ENCODE peak calls at places on chromosome 16, in eight cellular contexts. One of them, this sample, is unnamed.

GRCh38 chr16:56357291-56357764 is 68.0 kb downstream of the AMFR start:
- DNase-seq in sigmoid colon: peak; percentile 66
- DNase-seq in GM12892: no peak
- DNase-seq in prostate gland: no peak
- DNase-seq in breast epithelium: no peak
- DNase-seq in HCT116: no peak
- DNase-seq in endothelial cell of umbilical vein: peak; percentile 64
- DNase-seq in stomach: peak; percentile 24
- DNase-seq in this sample: peak; percentile 12

GRCh38 chr16:30834130-30834740 is 47.2 kb upstream of the ZNF629 start:
- DNase-seq in sigmoid colon: no peak
- DNase-seq in GM12892: no peak
- DNase-seq in prostate gland: no peak
- DNase-seq in breast epithelium: no peak
- DNase-seq in HCT116: no peak
- DNase-seq in endothelial cell of umbilical vein: no peak
- DNase-seq in stomach: no peak
- DNase-seq in this sample: no peak

GRCh38 chr16:49491736-49492089 is 118.1 kb downstream of the C16orf78 start:
- DNase-seq in sigmoid colon: peak; percentile 77
- DNase-seq in GM12892: no peak
- DNase-seq in prostate gland: peak; percentile 59
- DNase-seq in breast epithelium: peak; percentile 69
- DNase-seq in HCT116: peak; percentile 15
- DNase-seq in endothelial cell of umbilical vein: peak; percentile 20
- DNase-seq in stomach: no peak
- DNase-seq in this sample: no peak

GRCh38 chr16:2054543-2055245 is 6.9 kb downstream of the TSC2 start:
- DNase-seq in sigmoid colon: no peak
- DNase-seq in GM12892: no peak
- DNase-seq in prostate gland: no peak
- DNase-seq in breast epithelium: no peak
- DNase-seq in HCT116: no peak
- DNase-seq in endothelial cell of umbilical vein: no peak
- DNase-seq in stomach: peak; percentile 93
- DNase-seq in this sample: no peak

GRCh38 chr16:84228321-84228838 is 11.4 kb downstream of the KCNG4 start:
- DNase-seq in sigmoid colon: peak; percentile 83
- DNase-seq in GM12892: no peak
- DNase-seq in prostate gland: no peak
- DNase-seq in breast epithelium: no peak
- DNase-seq in HCT116: peak; percentile 76
- DNase-seq in endothelial cell of umbilical vein: peak; percentile 49
- DNase-seq in stomach: no peak
- DNase-seq in this sample: no peak

GRCh38 chr16:48426244-48427135 is 41.3 kb upstream of the SIAH1 start:
- DNase-seq in sigmoid colon: no peak
- DNase-seq in GM12892: no peak
- DNase-seq in prostate gland: no peak
- DNase-seq in breast epithelium: no peak
- DNase-seq in HCT116: no peak
- DNase-seq in endothelial cell of umbilical vein: no peak
- DNase-seq in stomach: no peak
- DNase-seq in this sample: no peak

GRCh38 chr16:31711344-31711845 is 162.2 kb upstream of the ZNF267 start:
- DNase-seq in sigmoid colon: no peak
- DNase-seq in GM12892: no peak
- DNase-seq in prostate gland: no peak
- DNase-seq in breast epithelium: no peak
- DNase-seq in HCT116: no peak
- DNase-seq in endothelial cell of umbilical vein: no peak
- DNase-seq in stomach: no peak
- DNase-seq in this sample: no peak

GRCh38 chr16:23026777-23027362 is 122.4 kb downstream of the USP31 start:
- DNase-seq in sigmoid colon: no peak
- DNase-seq in GM12892: no peak
- DNase-seq in prostate gland: no peak
- DNase-seq in breast epithelium: no peak
- DNase-seq in HCT116: no peak
- DNase-seq in endothelial cell of umbilical vein: peak; percentile 25
- DNase-seq in stomach: no peak
- DNase-seq in this sample: no peak

GRCh38 chr16:19548144-19548543 is 7.4 kb upstream of the VPS35L start:
- DNase-seq in sigmoid colon: no peak
- DNase-seq in GM12892: no peak
- DNase-seq in prostate gland: no peak
- DNase-seq in breast epithelium: no peak
- DNase-seq in HCT116: no peak
- DNase-seq in endothelial cell of umbilical vein: no peak
- DNase-seq in stomach: no peak
- DNase-seq in this sample: no peak

GRCh38 chr16:12907670-12908233 is 6.4 kb downstream of the SHISA9 start:
- DNase-seq in sigmoid colon: no peak
- DNase-seq in GM12892: no peak
- DNase-seq in prostate gland: no peak
- DNase-seq in breast epithelium: no peak
- DNase-seq in HCT116: no peak
- DNase-seq in endothelial cell of umbilical vein: peak; percentile 4
- DNase-seq in stomach: no peak
- DNase-seq in this sample: no peak

GRCh38 chr16:69741951-69742904 is 12.5 kb downstream of the NOB1 start:
- DNase-seq in sigmoid colon: peak; percentile 88
- DNase-seq in GM12892: no peak
- DNase-seq in prostate gland: peak; percentile 78
- DNase-seq in breast epithelium: peak; percentile 90
- DNase-seq in HCT116: no peak
- DNase-seq in endothelial cell of umbilical vein: peak; percentile 73
- DNase-seq in stomach: peak; percentile 90
- DNase-seq in this sample: no peak

GRCh38 chr16:53156516-53156915 is 101.7 kb downstream of the CHD9 start:
- DNase-seq in sigmoid colon: no peak
- DNase-seq in GM12892: no peak
- DNase-seq in prostate gland: no peak
- DNase-seq in breast epithelium: no peak
- DNase-seq in HCT116: no peak
- DNase-seq in endothelial cell of umbilical vein: no peak
- DNase-seq in stomach: no peak
- DNase-seq in this sample: no peak

GRCh38 chr16:58127033-58127556 is 2.1 kb downstream of the CFAP20 start:
- DNase-seq in sigmoid colon: no peak
- DNase-seq in GM12892: no peak
- DNase-seq in prostate gland: no peak
- DNase-seq in breast epithelium: no peak
- DNase-seq in HCT116: no peak
- DNase-seq in endothelial cell of umbilical vein: peak; percentile 84
- DNase-seq in stomach: no peak
- DNase-seq in this sample: no peak

GRCh38 chr16:67164599-67165061 is at the start of gene HSF4:
- DNase-seq in sigmoid colon: peak; percentile 85
- DNase-seq in GM12892: no peak
- DNase-seq in prostate gland: peak; percentile 34
- DNase-seq in breast epithelium: no peak
- DNase-seq in HCT116: no peak
- DNase-seq in endothelial cell of umbilical vein: no peak
- DNase-seq in stomach: peak; percentile 79
- DNase-seq in this sample: no peak

GRCh38 chr16:4515611-4516233 is 22.9 kb downstream of the CDIP1 start:
- DNase-seq in sigmoid colon: no peak
- DNase-seq in GM12892: no peak
- DNase-seq in prostate gland: no peak
- DNase-seq in breast epithelium: no peak
- DNase-seq in HCT116: no peak
- DNase-seq in endothelial cell of umbilical vein: peak; percentile 89
- DNase-seq in stomach: no peak
- DNase-seq in this sample: no peak

GRCh38 chr16:66590322-66590721 is 11.1 kb downstream of the CMTM2 start:
- DNase-seq in sigmoid colon: no peak
- DNase-seq in GM12892: no peak
- DNase-seq in prostate gland: no peak
- DNase-seq in breast epithelium: no peak
- DNase-seq in HCT116: no peak
- DNase-seq in endothelial cell of umbilical vein: no peak
- DNase-seq in stomach: no peak
- DNase-seq in this sample: no peak

GRCh38 chr16:71709231-71709781 is 15.2 kb downstream of the PHLPP2 start:
- DNase-seq in sigmoid colon: no peak
- DNase-seq in GM12892: no peak
- DNase-seq in prostate gland: no peak
- DNase-seq in breast epithelium: no peak
- DNase-seq in HCT116: no peak
- DNase-seq in endothelial cell of umbilical vein: peak; percentile 50
- DNase-seq in stomach: no peak
- DNase-seq in this sample: no peak

GRCh38 chr16:87644596-87644995 is 42.3 kb downstream of the JPH3 start:
- DNase-seq in sigmoid colon: no peak
- DNase-seq in GM12892: no peak
- DNase-seq in prostate gland: no peak
- DNase-seq in breast epithelium: no peak
- DNase-seq in HCT116: no peak
- DNase-seq in endothelial cell of umbilical vein: no peak
- DNase-seq in stomach: no peak
- DNase-seq in this sample: no peak

GRCh38 chr16:76444823-76445222 is 167.6 kb downstream of the CNTNAP4 start:
- DNase-seq in sigmoid colon: no peak
- DNase-seq in GM12892: no peak
- DNase-seq in prostate gland: no peak
- DNase-seq in breast epithelium: no peak
- DNase-seq in HCT116: no peak
- DNase-seq in endothelial cell of umbilical vein: no peak
- DNase-seq in stomach: no peak
- DNase-seq in this sample: no peak

GRCh38 chr16:76446251-76446650 is 169.1 kb downstream of the CNTNAP4 start:
- DNase-seq in sigmoid colon: no peak
- DNase-seq in GM12892: no peak
- DNase-seq in prostate gland: no peak
- DNase-seq in breast epithelium: no peak
- DNase-seq in HCT116: no peak
- DNase-seq in endothelial cell of umbilical vein: no peak
- DNase-seq in stomach: no peak
- DNase-seq in this sample: no peak

GRCh38 chr16:76441391-76441790 is 164.2 kb downstream of the CNTNAP4 start:
- DNase-seq in sigmoid colon: no peak
- DNase-seq in GM12892: no peak
- DNase-seq in prostate gland: no peak
- DNase-seq in breast epithelium: no peak
- DNase-seq in HCT116: no peak
- DNase-seq in endothelial cell of umbilical vein: no peak
- DNase-seq in stomach: no peak
- DNase-seq in this sample: no peak

GRCh38 chr16:76441886-76442285 is 164.7 kb downstream of the CNTNAP4 start:
- DNase-seq in sigmoid colon: no peak
- DNase-seq in GM12892: no peak
- DNase-seq in prostate gland: no peak
- DNase-seq in breast epithelium: no peak
- DNase-seq in HCT116: no peak
- DNase-seq in endothelial cell of umbilical vein: no peak
- DNase-seq in stomach: no peak
- DNase-seq in this sample: no peak

DNA sequence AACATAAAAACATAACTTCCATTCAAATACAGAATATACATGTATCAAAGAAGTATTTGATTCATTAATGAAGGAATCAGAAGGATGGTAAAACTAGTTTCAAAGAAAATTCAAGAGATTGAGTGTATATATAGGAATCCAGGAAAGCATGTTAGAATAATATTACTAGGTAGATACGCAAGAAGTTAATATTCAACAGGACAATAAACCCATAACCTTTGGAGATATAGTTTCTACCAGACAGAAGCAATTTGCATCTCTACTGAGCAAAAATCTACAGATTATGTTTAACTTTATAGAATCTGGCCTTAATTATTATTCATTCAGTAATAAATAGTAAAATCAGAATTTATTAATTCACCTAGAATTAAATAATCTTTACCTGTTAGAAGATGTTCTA is 166.8 kb downstream of the CNTNAP4 start:
- DNase-seq in sigmoid colon: no peak
- DNase-seq in GM12892: no peak
- DNase-seq in prostate gland: no peak
- DNase-seq in breast epithelium: no peak
- DNase-seq in HCT116: no peak
- DNase-seq in endothelial cell of umbilical vein: no peak
- DNase-seq in stomach: no peak
- DNase-seq in this sample: no peak
- TF ChIP-seq POLR2A in sigmoid colon: no peak
- TF ChIP-seq POLR2A in GM12892: no peak
- TF ChIP-seq POLR2A in prostate gland: no peak
- TF ChIP-seq POLR2A in breast epithelium: no peak
- TF ChIP-seq POLR2A in HCT116: no peak
- TF ChIP-seq POLR2A in endothelial cell of umbilical vein: no peak
- TF ChIP-seq POLR2A in stomach: no peak
- TF ChIP-seq POLR2A in this sample: no peak

GRCh38 chr16:88783391-88784073 is 1.5 kb downstream of the PIEZO1 start:
- DNase-seq in sigmoid colon: peak; percentile 83
- DNase-seq in GM12892: no peak
- DNase-seq in prostate gland: peak; percentile 65
- DNase-seq in breast epithelium: no peak
- DNase-seq in HCT116: no peak
- DNase-seq in endothelial cell of umbilical vein: peak; percentile 83
- DNase-seq in stomach: peak; percentile 54
- DNase-seq in this sample: no peak
- TF ChIP-seq POLR2AphosphoS5 in sigmoid colon: no peak
- TF ChIP-seq POLR2AphosphoS5 in GM12892: no peak
- TF ChIP-seq POLR2AphosphoS5 in prostate gland: peak; percentile 62
- TF ChIP-seq POLR2AphosphoS5 in breast epithelium: peak; percentile 14
- TF ChIP-seq POLR2AphosphoS5 in HCT116: peak; percentile 23
- TF ChIP-seq POLR2AphosphoS5 in endothelial cell of umbilical vein: peak; percentile 52
- TF ChIP-seq POLR2AphosphoS5 in stomach: peak; percentile 9
- TF ChIP-seq POLR2AphosphoS5 in this sample: no peak

GRCh38 chr16:81549547-81550411 is 105.2 kb downstream of the CMIP start:
- DNase-seq in sigmoid colon: no peak
- DNase-seq in GM12892: no peak
- DNase-seq in prostate gland: no peak
- DNase-seq in breast epithelium: no peak
- DNase-seq in HCT116: no peak
- DNase-seq in endothelial cell of umbilical vein: no peak
- DNase-seq in stomach: no peak
- DNase-seq in this sample: no peak
- TF ChIP-seq POLR2A in sigmoid colon: no peak
- TF ChIP-seq POLR2A in GM12892: no peak
- TF ChIP-seq POLR2A in prostate gland: no peak
- TF ChIP-seq POLR2A in breast epithelium: no peak
- TF ChIP-seq POLR2A in HCT116: no peak
- TF ChIP-seq POLR2A in endothelial cell of umbilical vein: no peak
- TF ChIP-seq POLR2A in stomach: no peak
- TF ChIP-seq POLR2A in this sample: no peak

DNA sequence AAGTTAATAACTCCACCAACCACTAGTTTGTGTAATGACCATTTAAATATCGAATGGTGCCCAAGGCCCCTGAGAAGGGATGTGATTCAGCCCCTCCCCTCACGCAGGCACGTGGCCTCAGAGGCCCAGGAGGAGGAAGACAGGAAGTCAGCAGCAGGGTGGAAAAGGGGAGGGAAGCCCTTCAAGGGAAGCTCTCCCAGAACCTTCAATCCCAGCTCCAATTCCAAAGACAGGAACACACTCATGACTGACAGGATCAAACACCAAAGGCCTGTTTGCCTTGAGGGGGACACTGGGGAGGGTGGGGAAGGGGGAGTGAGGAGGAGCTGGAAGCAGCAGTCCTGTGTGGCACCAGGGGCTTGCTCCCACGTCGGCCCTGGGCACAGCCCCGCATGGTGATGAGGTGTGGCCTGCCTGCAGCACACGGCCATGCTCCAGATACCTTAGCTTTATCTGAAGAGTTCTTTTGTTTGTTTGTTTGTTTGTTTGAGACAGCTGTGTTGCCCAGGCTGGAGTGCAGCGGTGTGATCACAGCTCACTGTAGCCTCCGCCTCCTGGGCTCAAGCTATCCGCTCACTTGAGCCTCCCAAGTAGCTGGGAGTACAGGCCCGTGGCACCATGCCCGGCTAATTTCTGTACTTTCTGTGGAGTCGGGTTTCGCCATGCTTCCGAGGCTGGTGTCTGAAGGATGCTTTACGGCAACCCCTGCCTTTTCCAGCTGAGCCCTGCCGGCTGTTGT is 105.0 kb downstream of the ZNF778 start:
- DNase-seq in sigmoid colon: peak; percentile 88
- DNase-seq in GM12892: no peak
- DNase-seq in prostate gland: no peak
- DNase-seq in breast epithelium: no peak
- DNase-seq in HCT116: no peak
- DNase-seq in endothelial cell of umbilical vein: peak; percentile 68
- DNase-seq in stomach: no peak
- DNase-seq in this sample: no peak
- TF ChIP-seq POLR2AphosphoS5 in sigmoid colon: no peak
- TF ChIP-seq POLR2AphosphoS5 in GM12892: no peak
- TF ChIP-seq POLR2AphosphoS5 in prostate gland: no peak
- TF ChIP-seq POLR2AphosphoS5 in breast epithelium: no peak
- TF ChIP-seq POLR2AphosphoS5 in HCT116: peak; percentile 36
- TF ChIP-seq POLR2AphosphoS5 in endothelial cell of umbilical vein: peak; percentile 62
- TF ChIP-seq POLR2AphosphoS5 in stomach: no peak
- TF ChIP-seq POLR2AphosphoS5 in this sample: no peak

This sample was measured in GM12891.